ENCODE peak calls at places on chromosome X, in six cellular contexts. C is astrocyte of the cerebellum, H is non-pigmented ciliary epithelial cell, R is GM20000, F is H4, L is Ammon's horn. T is an unnamed sample.

GRCh38 chrX:72272868-72273267 is 4.2 kb downstream of the RPS4X start:
- DNase-seq in L (no peak), H (no peak), F (peak; percentile 33), R (no peak), C (peak; percentile 44), T (no peak)

GRCh38 chrX:7047951-7048350 is 99.6 kb upstream of the STS start:
- DNase-seq in F (no peak), C (no peak), R (no peak), L (no peak), H (no peak), T (peak; percentile 18)

GRCh38 chrX:109856974-109857373 is 123.9 kb upstream of the ACSL4 start:
- DNase-seq in C (no peak), L (peak; percentile 6), F (no peak), R (no peak), H (no peak), T (peak; percentile 49)

GRCh38 chrX:110397353-110397752 is 38.7 kb downstream of the RTL9 start:
- DNase-seq in F (no peak), H (no peak), L (no peak), R (no peak), C (no peak), T (no peak)

GRCh38 chrX:44022964-44023363 is 49.8 kb upstream of the NDP start:
- DNase-seq in C (no peak), R (no peak), L (no peak), H (no peak), F (no peak), T (no peak)

GRCh38 chrX:22314692-22315091 is 42.0 kb downstream of the CBLL2 start:
- DNase-seq in C (no peak), F (peak; percentile 74), H (no peak), R (no peak), L (peak; percentile 1), T (no peak)

GRCh38 chrX:47172971-47173792 is 20.4 kb upstream of the UBA1 start:
- DNase-seq in C (no peak), F (no peak), H (no peak), R (no peak), L (no peak), T (no peak)

GRCh38 chrX:25016938-25017598 is 1.3 kb upstream of the ARX start:
- DNase-seq in C (no peak), L (no peak), F (no peak), R (no peak), H (no peak), T (no peak)

GRCh38 chrX:66064261-66064660 is 24.4 kb upstream of the VSIG4 start:
- DNase-seq in C (no peak), R (no peak), H (no peak), L (no peak), F (no peak), T (no peak)

GRCh38 chrX:11209798-11210197 is 83.4 kb upstream of the AMELX start:
- DNase-seq in F (no peak), H (no peak), C (no peak), R (no peak), L (no peak), T (no peak)

GRCh38 chrX:141638601-141639000 is 49.1 kb downstream of the SPANXA2 start:
- DNase-seq in L (peak; percentile 1), R (no peak), H (no peak), C (no peak), F (no peak), T (no peak)

GRCh38 chrX:40908857-40909475 is 173.6 kb upstream of the MED14 start:
- DNase-seq in L (no peak), H (peak; percentile 48), C (peak; percentile 60), F (peak; percentile 34), R (no peak), T (no peak)

GRCh38 chrX:33211356-33212254 is at the start of gene DMD:
- DNase-seq in F (peak; percentile 80), C (peak; percentile 24), L (peak; percentile 60), R (no peak), H (no peak), T (no peak)

GRCh38 chrX:74579597-74580209 is 34.7 kb downstream of the RLIM start:
- DNase-seq in F (no peak), L (no peak), C (peak; percentile 18), H (no peak), R (no peak), T (no peak)

GRCh38 chrX:149628280-149628679 is 3.3 kb downstream of the TMEM185A start:
- DNase-seq in L (no peak), R (no peak), C (no peak), H (no peak), F (no peak), T (no peak)

GRCh38 chrX:22081475-22082092 is 49.5 kb downstream of the PHEX start:
- DNase-seq in H (no peak), L (no peak), R (no peak), C (peak; percentile 16), F (peak; percentile 44), T (peak; percentile 59)

GRCh38 chrX:86047174-86047991 is at the start of gene CHM:
- DNase-seq in F (peak; percentile 82), H (peak; percentile 68), C (peak; percentile 75), R (peak; percentile 59), L (peak; percentile 90), T (peak; percentile 89)

GRCh38 chrX:57172544-57172943 is 35.3 kb upstream of the SPIN2A start:
- DNase-seq in C (no peak), L (peak; percentile 2), F (no peak), R (no peak), H (no peak), T (no peak)

GRCh38 chrX:46433892-46434291 is 111.3 kb downstream of the ZNF674 start:
- DNase-seq in F (no peak), R (no peak), C (no peak), L (no peak), H (no peak), T (no peak)

GRCh38 chrX:22686138-22686541 is 313.6 kb upstream of the DDX53 start:
- DNase-seq in R (no peak), F (peak; percentile 79), L (peak; percentile 2), C (peak; percentile 92), H (no peak), T (peak; percentile 90)

GRCh38 chrX:155048997-155049619 is 21.8 kb downstream of the CMC4 start:
- DNase-seq in R (no peak), L (peak; percentile 75), F (peak; percentile 42), H (no peak), C (no peak), T (peak; percentile 58)

T was measured in NAMALWA.